ENCODE peak calls at places on chromosomes 16 and 17, in four cellular contexts. S, M, B and E are unnamed samples.
A peak's percentile ranks its signal among the peaks of the same experiment; 100 is the strongest.

GRCh38 chr16:11949527-11949926 is 7.7 kb upstream of the NPIPB2 start:
- DNase-seq in B (no peak), M (peak; percentile 47), S (peak; percentile 55), E (peak; percentile 68)

GRCh38 chr16:78663690-78664089 is 564.2 kb downstream of the WWOX start:
- DNase-seq in S (no peak), M (no peak), B (no peak), E (no peak)

GRCh38 chr16:80116711-80117110 is 424.1 kb upstream of the DYNLRB2 start:
- DNase-seq in B (no peak), M (no peak), S (no peak), E (no peak)

GRCh38 chr17:40419559-40420331 is 2.0 kb upstream of the TOP2A start:
- DNase-seq in M (no peak), B (no peak), S (no peak), E (peak; percentile 47)

GRCh38 chr17:79739148-79740062 is 8.7 kb downstream of the ENPP7 start:
- DNase-seq in S (no peak), B (no peak), M (no peak), E (no peak)

GRCh38 chr16:26672206-26672605 is 394.5 kb upstream of the C16orf82 start:
- DNase-seq in S (no peak), B (no peak), M (no peak), E (no peak)

GRCh38 chr17:32631341-32632109 is 144.7 kb downstream of the CDK5R1 start:
- DNase-seq in M (no peak), B (no peak), S (no peak), E (no peak)

GRCh38 chr16:89922884-89923639 is at the start of gene TUBB3:
- DNase-seq in M (peak; percentile 77), S (peak; percentile 94), B (no peak), E (peak; percentile 97)

GRCh38 chr17:21041753-21042433 is 918 bp downstream of the USP22 start:
- DNase-seq in M (peak; percentile 61), B (no peak), S (peak; percentile 71), E (peak; percentile 90)

GRCh38 chr17:78644971-78645370 is 67.8 kb upstream of the DNAH17 start:
- DNase-seq in B (no peak), M (no peak), S (no peak), E (peak; percentile 12)

GRCh38 chr17:81065500-81065899 is 30.5 kb downstream of the BAIAP2 start:
- DNase-seq in S (no peak), M (no peak), B (no peak), E (no peak)

GRCh38 chr16:733382-734207 is 6.7 kb downstream of the HAGHL start:
- DNase-seq in M (no peak), B (no peak), S (no peak), E (peak; percentile 87)

GRCh38 chr17:75637143-75637538 is 3.9 kb downstream of the SMIM5 start:
- DNase-seq in M (no peak), B (no peak), S (no peak), E (no peak)

GRCh38 chr16:65908568-65908967 is 457.9 kb upstream of the CDH5 start:
- DNase-seq in B (no peak), S (no peak), M (no peak), E (peak; percentile 61)

GRCh38 chr16:73023320-73023719 is 24.6 kb downstream of the ZFHX3 start:
- DNase-seq in B (no peak), M (no peak), S (no peak), E (no peak)

GRCh38 chr16:73025506-73026131 is 22.3 kb downstream of the ZFHX3 start:
- DNase-seq in M (no peak), B (no peak), S (no peak), E (peak; percentile 69)

GRCh38 chr16:73023752-73024570 is 24.0 kb downstream of the ZFHX3 start:
- DNase-seq in S (no peak), B (no peak), M (no peak), E (no peak)

GRCh38 chr16:73024571-73025105 is 23.3 kb downstream of the ZFHX3 start:
- DNase-seq in S (no peak), M (no peak), B (no peak), E (no peak)

DNA sequence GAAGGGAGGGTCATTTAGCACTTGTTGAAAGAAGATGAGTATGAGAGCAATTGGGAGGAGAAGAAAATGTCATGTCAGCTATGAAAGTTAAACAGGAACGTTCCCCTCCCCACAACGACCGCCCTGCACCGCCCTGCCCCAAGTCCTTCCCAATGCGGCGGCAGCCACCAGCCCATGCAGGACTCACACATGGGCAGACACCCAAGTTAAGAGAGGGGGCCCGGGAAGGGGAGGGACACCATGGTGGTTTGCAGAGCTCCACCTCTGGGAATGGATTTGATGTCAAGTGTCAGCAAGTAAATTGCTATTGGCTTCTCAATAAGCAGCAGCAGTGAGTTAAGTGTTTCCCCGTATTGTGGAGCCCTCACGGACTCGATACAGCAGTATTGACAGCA is 22.8 kb downstream of the ZFHX3 start:
- DNase-seq in B (no peak), S (no peak), M (no peak), E (no peak)
- TF ChIP-seq RCOR1 in B (no peak), S (no peak), M (no peak), E (no peak)

GRCh38 chr17:73304971-73305786 is 6.6 kb downstream of the CDC42EP4 start:
- DNase-seq in M (peak; percentile 78), B (no peak), S (peak; percentile 71), E (no peak)
- TF ChIP-seq RCOR1 in M (no peak), B (no peak), S (no peak), E (no peak)

DNA sequence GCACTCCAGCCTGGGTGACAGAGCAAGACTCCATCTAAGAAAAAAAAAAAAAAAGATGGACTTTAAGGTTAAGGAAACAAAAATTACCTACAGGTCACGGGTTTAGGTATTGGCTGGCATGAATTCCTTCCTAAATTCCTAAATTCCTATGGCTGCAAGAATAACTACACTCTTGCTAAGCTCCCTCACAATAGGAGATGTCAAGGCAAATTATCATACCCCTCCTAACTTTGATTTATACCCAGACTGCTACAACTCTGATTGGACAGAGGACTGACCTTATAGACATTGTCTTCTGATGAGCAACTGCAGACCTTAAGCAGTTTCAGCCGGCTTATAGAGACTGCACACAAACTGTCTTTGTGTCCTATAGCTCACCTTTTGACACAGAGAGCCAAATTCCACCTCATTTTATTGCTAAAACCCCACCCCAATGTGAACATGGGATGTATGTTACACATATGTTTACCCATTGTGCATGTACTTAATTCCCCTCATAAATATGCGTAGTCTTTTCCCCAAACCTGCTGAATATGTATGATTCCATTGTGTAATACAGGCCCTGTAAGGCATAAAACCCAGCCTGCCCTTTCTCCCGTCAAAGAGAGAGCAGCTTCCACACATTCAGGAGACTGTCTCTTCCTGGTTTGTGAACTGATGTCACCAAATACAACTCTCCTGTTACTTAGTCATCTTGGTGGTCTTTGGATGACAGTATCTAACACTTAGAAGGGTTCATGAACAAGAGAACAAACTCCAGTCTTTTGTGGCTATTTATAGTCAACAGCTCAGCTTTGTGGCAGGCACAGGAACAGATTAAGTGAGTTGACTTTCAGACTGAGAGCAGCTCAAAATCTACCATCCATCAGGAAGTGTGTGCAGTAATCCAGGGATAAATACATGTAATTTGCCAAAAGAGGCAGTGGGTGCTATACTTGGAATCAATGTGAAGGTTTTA is 24.8 kb upstream of the TMC7 start:
- DNase-seq in S (no peak), M (peak; percentile 3), B (no peak), E (no peak)
- TF ChIP-seq RCOR1 in S (no peak), M (no peak), B (no peak), E (no peak)

GRCh38 chr17:6641374-6641818 is 536 bp downstream of the TXNDC17 start:
- DNase-seq in M (no peak), B (no peak), S (no peak), E (no peak)
- TF ChIP-seq RCOR1 in M (no peak), B (no peak), S (no peak), E (no peak)